ENCODE peak calls at places on chromosome 19, in five cellular contexts. U, V, W, I and M are unnamed samples.

GRCh38 chr19:6041071-6041470 is 63.1 kb upstream of the RANBP3 start:
- DNase-seq in I (no peak), U (no peak), V (no peak), W (no peak), M (no peak)

GRCh38 chr19:11195169-11195568 is 2.2 kb downstream of the KANK2 start:
- DNase-seq in I (no peak), V (no peak), U (no peak), W (no peak), M (peak; percentile 43)

GRCh38 chr19:32397736-32398135 is 7.8 kb upstream of the DPY19L3 start:
- DNase-seq in U (peak; percentile 2), W (peak; percentile 29), I (no peak), V (no peak), M (peak; percentile 62)

GRCh38 chr19:30077851-30078355 is 135.9 kb downstream of the URI1 start:
- DNase-seq in W (no peak), I (no peak), U (no peak), V (no peak), M (no peak)

GRCh38 chr19:38394488-38394887 is 6.0 kb downstream of the SPRED3 start:
- DNase-seq in V (no peak), W (no peak), I (peak; percentile 98), U (peak; percentile 95), M (no peak)

GRCh38 chr19:18202759-18203407 is 959 bp downstream of the RAB3A start:
- DNase-seq in I (peak; percentile 49), U (no peak), W (no peak), V (no peak), M (no peak)

GRCh38 chr19:10431943-10432735 is 11.8 kb downstream of the PDE4A start:
- DNase-seq in V (no peak), I (peak; percentile 69), U (peak; percentile 25), W (no peak), M (peak; percentile 66)

GRCh38 chr19:16252459-16253205 is 54.9 kb downstream of the AP1M1 start:
- DNase-seq in U (no peak), V (no peak), W (no peak), I (no peak), M (no peak)

GRCh38 chr19:42409477-42409876 is 17.7 kb downstream of the LIPE start:
- DNase-seq in U (no peak), W (no peak), V (no peak), I (no peak), M (no peak)

GRCh38 chr19:16262618-16263017 is 62.0 kb upstream of the KLF2 start:
- DNase-seq in I (no peak), V (no peak), W (no peak), U (peak; percentile 21), M (no peak)

GRCh38 chr19:52923782-52924593 is 760 bp upstream of the ZNF888 start:
- DNase-seq in U (peak; percentile 83), V (no peak), I (peak; percentile 79), W (peak; percentile 79), M (peak; percentile 28)

GRCh38 chr19:375395-376110 is 31.0 kb upstream of the MIER2 start:
- DNase-seq in V (no peak), W (no peak), U (no peak), I (no peak), M (no peak)

GRCh38 chr19:30074741-30075460 is 132.9 kb downstream of the URI1 start:
- DNase-seq in U (no peak), I (no peak), V (no peak), W (no peak), M (no peak)

GRCh38 chr19:16435238-16435911 is 36.4 kb downstream of the EPS15L1 start:
- DNase-seq in I (no peak), W (no peak), V (no peak), U (peak; percentile 57), M (peak; percentile 99)

GRCh38 chr19:38562096-38562495 is 55.7 kb downstream of the MAP4K1 start:
- DNase-seq in V (no peak), U (no peak), I (no peak), W (no peak), M (no peak)

GRCh38 chr19:19615086-19615485 is 3.4 kb downstream of the PBX4 start:
- DNase-seq in W (peak; percentile 58), V (no peak), U (no peak), I (no peak), M (peak; percentile 25)

GRCh38 chr19:41377977-41378707 is 1.8 kb downstream of the TMEM91 start:
- DNase-seq in W (no peak), V (no peak), U (peak; percentile 80), I (peak; percentile 73), M (peak; percentile 54)

GRCh38 chr19:31969110-31969509 is 376.3 kb upstream of the ZNF507 start:
- DNase-seq in U (no peak), W (no peak), V (no peak), I (no peak), M (no peak)

GRCh38 chr19:16258440-16258903 is 60.8 kb downstream of the AP1M1 start:
- DNase-seq in U (no peak), W (no peak), I (no peak), V (no peak), M (no peak)

GRCh38 chr19:18388328-18389094 is 2.6 kb downstream of the GDF15 start:
- DNase-seq in I (peak; percentile 88), U (peak; percentile 76), V (peak; percentile 76), W (peak; percentile 75), M (peak; percentile 57)

GRCh38 chr19:10431254-10431942 is 11.1 kb downstream of the PDE4A start:
- DNase-seq in W (peak; percentile 44), V (no peak), U (peak; percentile 41), I (no peak), M (no peak)

GRCh38 chr19:51637362-51637978 is 7.3 kb upstream of the SIGLEC5 start:
- DNase-seq in I (no peak), W (no peak), U (peak; percentile 10), V (no peak), M (peak; percentile 11)

GRCh38 chr19:7395360-7395781 is 46.6 kb downstream of the ARHGEF18 start:
- DNase-seq in U (no peak), I (no peak), V (no peak), W (no peak), M (peak; percentile 26)

GRCh38 chr19:51168571-51169282 is 26.6 kb downstream of the SIGLEC7 start:
- DNase-seq in I (no peak), U (no peak), W (no peak), V (no peak), M (no peak)

GRCh38 chr19:41606215-41606837 is 20.5 kb downstream of the CEACAM4 start:
- DNase-seq in I (no peak), U (no peak), V (no peak), W (no peak), M (no peak)

GRCh38 chr19:15199652-15200574 is 882 bp downstream of the NOTCH3 start:
- DNase-seq in V (peak; percentile 83), U (peak; percentile 89), I (peak; percentile 81), W (no peak), M (peak; percentile 53)

GRCh38 chr19:35518313-35518712 is 4.9 kb upstream of the DMKN start:
- DNase-seq in V (no peak), W (peak; percentile 27), U (peak; percentile 30), I (no peak), M (peak; percentile 91)

GRCh38 chr19:14116918-14117578 is 514 bp downstream of the PRKACA start:
- DNase-seq in I (no peak), U (no peak), V (no peak), W (no peak), M (no peak)

GRCh38 chr19:35144600-35145436 is 1.8 kb downstream of the FXYD7 start:
- DNase-seq in U (peak; percentile 93), V (no peak), I (peak; percentile 87), W (peak; percentile 70), M (no peak)

GRCh38 chr19:1283207-1283916 is 2.3 kb upstream of the EFNA2 start:
- DNase-seq in V (no peak), W (no peak), I (no peak), U (no peak), M (no peak)

GRCh38 chr19:2446390-2446789 is 10.4 kb downstream of the LMNB2 start:
- DNase-seq in U (no peak), W (no peak), V (no peak), I (no peak), M (no peak)

GRCh38 chr19:3098515-3099346 is 4.6 kb downstream of the GNA11 start:
- DNase-seq in V (no peak), W (no peak), I (no peak), U (no peak), M (peak; percentile 60)

GRCh38 chr19:18605546-18606280 is 886 bp downstream of the CRLF1 start:
- DNase-seq in I (no peak), U (no peak), V (no peak), W (no peak), M (no peak)

GRCh38 chr19:45509692-45510015 is 2.4 kb downstream of the VASP start:
- DNase-seq in U (no peak), W (no peak), V (no peak), I (no peak), M (peak; percentile 23)
- H2AK5ac ChIP-seq in U (peak overlapping the region; percentile 5), W (peak overlapping the region; percentile 87), V (no peak overlapping the region), I (no peak overlapping the region), M (peak overlapping the region; percentile 1)

DNA sequence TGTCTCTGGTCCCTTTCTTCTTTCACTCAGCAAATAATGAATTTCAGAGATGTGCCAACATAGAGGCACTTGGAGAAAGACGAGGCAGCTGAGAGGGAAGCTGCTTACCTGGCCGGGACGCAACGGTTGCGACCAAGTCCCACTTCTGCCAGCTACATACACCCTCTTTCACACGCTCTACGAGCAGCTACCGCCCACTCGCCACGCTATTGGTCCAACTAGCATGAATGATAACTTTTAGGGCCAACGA is 773 bp upstream of the CNOT3 start:
- DNase-seq in U (no peak), W (no peak), V (no peak), I (no peak), M (no peak)
- H2AK5ac ChIP-seq in U (no peak overlapping the region), W (no peak overlapping the region), V (no peak overlapping the region), I (no peak overlapping the region), M (no peak overlapping the region)

DNA sequence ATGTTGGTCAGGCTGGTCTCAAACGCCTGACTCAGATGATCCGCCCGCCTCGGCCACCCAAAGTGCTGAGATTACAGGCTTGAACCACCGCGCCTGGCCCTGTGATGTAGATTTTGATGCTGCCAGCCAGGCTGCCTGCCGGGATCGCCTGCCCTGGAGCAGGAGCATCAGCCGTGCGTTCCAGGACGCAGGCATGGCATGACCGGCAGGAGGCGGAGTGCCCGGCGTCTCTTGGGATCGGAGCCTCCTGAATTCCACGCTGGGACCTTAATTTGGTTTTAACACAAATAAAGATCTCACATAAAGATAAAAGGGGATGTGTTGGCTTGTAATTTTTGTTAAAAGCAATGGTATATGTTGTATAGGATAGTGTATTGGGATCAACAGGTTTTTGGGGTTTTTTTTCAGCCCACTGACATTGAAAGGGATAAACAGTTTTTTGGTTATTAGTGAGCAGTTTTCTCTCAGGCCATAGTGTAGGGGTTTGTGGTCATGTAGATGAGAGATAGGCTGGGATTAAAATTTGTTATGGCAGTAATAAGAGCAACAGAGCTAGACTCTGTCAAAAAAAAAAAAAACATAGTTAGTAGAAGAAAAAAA is 1406.4 kb downstream of the UQCRFS1 start:
- DNase-seq in U (no peak), I (no peak), V (no peak), W (no peak), M (no peak)
- H2AK5ac ChIP-seq in U (no peak overlapping the region), I (no peak overlapping the region), V (no peak overlapping the region), W (no peak overlapping the region), M (no peak overlapping the region)

DNA sequence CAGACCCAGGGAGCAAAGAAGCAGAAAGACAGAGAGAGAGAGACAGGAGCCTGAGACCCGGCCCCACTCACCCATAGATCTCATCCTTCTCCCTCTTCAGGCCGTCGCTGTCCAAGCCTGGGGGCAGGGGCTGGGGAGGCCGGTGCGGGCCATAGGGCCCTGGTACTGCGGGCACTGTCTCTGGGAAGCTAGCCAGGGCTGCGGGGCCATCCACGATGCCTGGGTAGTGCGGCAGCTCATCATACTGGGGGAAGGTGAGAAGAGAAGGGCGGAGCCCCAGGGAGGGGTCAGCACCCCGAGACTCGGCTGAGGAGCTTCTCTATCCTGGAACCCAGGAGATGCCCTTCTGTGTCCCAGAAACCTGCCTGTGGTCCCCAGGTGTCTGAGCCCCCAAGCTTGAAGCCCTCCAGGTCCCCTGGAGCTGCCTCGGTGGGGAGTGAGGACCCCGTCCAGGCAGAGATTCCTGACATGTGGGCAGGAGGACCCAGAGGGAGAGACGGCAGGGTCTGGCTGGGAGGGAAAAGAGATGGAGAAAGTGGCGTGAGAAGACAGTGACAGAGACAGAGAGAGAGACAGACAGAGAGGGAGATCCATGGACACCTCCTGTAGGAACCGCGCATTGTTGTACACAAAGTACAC is 2.1 kb downstream of the MEIS3 start:
- DNase-seq in I (no peak), U (no peak), V (no peak), W (peak; percentile 35), M (no peak)
- H2AK5ac ChIP-seq in I (no peak overlapping the region), U (no peak overlapping the region), V (no peak overlapping the region), W (no peak overlapping the region), M (no peak overlapping the region)